ENCODE peak calls at places on chromosomes 3 and 15, in nine cellular contexts. S, C, A, J, F, I, L, E and X are unnamed samples.

GRCh38 chr3:52845691-52846426 is 11.0 kb upstream of the MUSTN1 start:
- DNase-seq in A (no peak), I (no peak), S (no peak), C (no peak), F (peak; percentile 11), E (no peak), L (no peak), J (no peak), X (no peak)

GRCh38 chr15:70539912-70540520 is 223.3 kb downstream of the UACA start:
- DNase-seq in E (no peak), S (no peak), J (no peak), C (no peak), I (no peak), F (no peak), L (no peak), A (no peak), X (no peak)

GRCh38 chr3:23202203-23202920 is 765 bp upstream of the UBE2E2 start:
- DNase-seq in J (peak; percentile 7), E (no peak), S (peak; percentile 28), L (peak; percentile 28), I (no peak), C (peak; percentile 17), F (no peak), A (no peak), X (no peak)

GRCh38 chr3:185744997-185745843 is 79.6 kb downstream of the IGF2BP2 start:
- DNase-seq in A (no peak), C (no peak), I (peak; percentile 21), L (no peak), E (no peak), S (peak; percentile 24), J (peak; percentile 97), F (no peak), X (no peak)

GRCh38 chr3:36840453-36840921 is 76.1 kb upstream of the DCLK3 start:
- DNase-seq in C (no peak), E (no peak), J (no peak), F (no peak), A (no peak), I (no peak), L (no peak), S (no peak), X (no peak)

GRCh38 chr15:45891766-45892165 is 256.9 kb downstream of the SQOR start:
- DNase-seq in E (peak; percentile 17), J (no peak), F (no peak), A (no peak), S (no peak), I (no peak), C (no peak), L (peak; percentile 34), X (no peak)

GRCh38 chr15:62648954-62649353 is 393.6 kb upstream of the TPM1 start:
- DNase-seq in F (no peak), S (no peak), E (no peak), L (no peak), A (no peak), I (peak; percentile 21), C (no peak), J (peak; percentile 43), X (no peak)

GRCh38 chr3:120369000-120369399 is 19.8 kb upstream of the LRRC58 start:
- DNase-seq in C (peak; percentile 10), L (no peak), J (no peak), F (no peak), A (no peak), S (no peak), E (no peak), I (no peak), X (no peak)

GRCh38 chr3:188662214-188662613 is 508.3 kb downstream of the LPP start:
- DNase-seq in J (no peak), E (no peak), S (no peak), A (no peak), I (no peak), F (no peak), L (no peak), C (no peak), X (no peak)

GRCh38 chr3:31377045-31377642 is 155.6 kb upstream of the STT3B start:
- DNase-seq in J (peak; percentile 97), C (no peak), A (no peak), L (peak; percentile 32), I (no peak), E (no peak), S (no peak), F (no peak), X (no peak)

DNA sequence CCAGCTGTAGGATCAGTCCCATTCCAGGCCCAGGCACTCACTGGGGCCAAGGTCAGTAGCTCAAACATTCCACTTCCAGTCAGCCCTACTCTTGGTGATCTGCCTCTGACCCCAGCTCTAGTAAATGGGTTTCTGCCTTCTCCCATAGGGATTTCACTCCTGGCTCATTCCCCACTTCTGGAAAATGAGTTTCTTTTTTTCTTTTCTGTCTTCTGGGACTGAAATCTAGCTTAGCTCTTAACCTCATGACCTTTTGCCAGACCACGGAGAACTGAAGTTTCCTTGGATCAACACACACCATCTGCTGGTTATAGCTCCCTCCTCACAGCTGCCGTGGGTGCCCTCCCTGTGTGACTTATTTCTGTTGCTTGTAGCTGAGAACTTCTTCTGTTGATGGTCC is 21.3 kb downstream of the MME start:
- DNase-seq in I (no peak), E (no peak), S (no peak), F (no peak), L (no peak), J (no peak), C (no peak), A (no peak), X (no peak)
- TF ChIP-seq CTCF in I (no peak), E (no peak), S (no peak), F (no peak), L (no peak), J (no peak), C (no peak), A (no peak), X (no peak)

GRCh38 chr3:127096256-127097008 is 96.5 kb upstream of the PRR23E start:
- DNase-seq in S (no peak), L (no peak), A (no peak), I (no peak), F (no peak), C (no peak), J (no peak), E (no peak), X (no peak)
- TF ChIP-seq CTCF in S (no peak), L (no peak), A (no peak), I (no peak), F (no peak), C (no peak), J (no peak), E (no peak), X (no peak)

DNA sequence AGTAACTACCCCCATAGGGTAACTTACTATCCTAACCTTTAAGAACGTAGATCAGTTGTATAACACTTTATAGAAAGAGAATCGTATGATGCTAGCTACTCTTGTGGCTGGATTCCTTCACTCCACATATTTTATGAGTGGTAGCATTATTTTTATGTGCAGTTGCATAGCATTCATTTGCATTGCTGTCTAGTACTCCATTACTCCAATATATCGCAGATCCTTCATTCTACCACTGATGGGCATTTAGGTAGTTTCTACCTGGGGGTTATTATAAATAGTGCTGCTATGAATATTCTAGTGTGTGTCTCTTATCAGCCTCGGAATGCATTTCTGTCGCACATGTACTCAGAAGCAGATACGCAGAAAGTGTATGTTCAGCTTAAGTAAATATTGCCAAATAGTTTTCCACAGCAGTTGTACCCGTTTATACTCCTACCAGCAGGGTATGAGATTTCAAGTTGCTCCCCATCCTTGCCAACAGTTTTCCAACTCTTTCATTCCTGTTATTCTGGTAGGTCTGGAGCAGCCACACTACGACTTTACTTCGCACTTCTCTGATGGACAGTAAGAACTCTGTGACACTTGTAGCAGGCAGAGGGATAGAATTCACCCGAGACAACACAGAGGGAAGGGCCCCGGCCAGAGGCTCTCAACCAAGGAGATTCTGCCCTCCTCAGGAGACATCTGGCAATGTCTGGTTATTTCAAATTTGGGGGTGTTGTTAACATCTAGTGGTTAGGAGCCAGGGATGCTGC is 9.8 kb upstream of the VGLL4 start:
- DNase-seq in E (no peak), J (no peak), L (no peak), I (no peak), S (no peak), C (no peak), F (no peak), A (no peak), X (no peak)
- TF ChIP-seq CTCF in E (no peak), J (peak; percentile 17), L (no peak), I (peak; percentile 20), S (peak; percentile 22), C (no peak), F (no peak), A (peak; percentile 49), X (no peak)

GRCh38 chr15:61621146-61621545 is 392.0 kb upstream of the RORA start:
- DNase-seq in F (no peak), C (peak; percentile 16), A (peak; percentile 65), J (peak; percentile 17), E (no peak), L (no peak), S (peak; percentile 51), I (no peak), X (no peak)
- TF ChIP-seq CTCF in F (no peak), C (peak; percentile 77), A (peak; percentile 91), J (peak; percentile 39), E (peak; percentile 30), L (no peak), S (peak; percentile 59), I (peak; percentile 61), X (peak; percentile 48)